ENCODE peak calls at places on chromosomes 3 and 15, in ten cellular contexts. One of them, this sample, is unnamed.

GRCh38 chr15:92268900-92269299 is 124.8 kb upstream of the ST8SIA2 start:
- DNase-seq in activated T-cell treated with anti-CD3 and anti-CD28 coated beads for 24 hours: no peak
- DNase-seq in AG04450: no peak
- DNase-seq in T-helper 1 cell: no peak
- DNase-seq in stimulated activated CD8-positive, alpha-beta memory T cell treated with anti-CD3 and anti-CD28 coated beads, Interleukin-15, amount 100 ng/mL, for 4 hours: no peak
- DNase-seq in activated CD4-positive, alpha-beta T cell treated with anti-CD3 and anti-CD28 coated beads for 4 hours: no peak
- DNase-seq in effector memory CD4-positive, alpha-beta T cell: no peak
- DNase-seq in cardiac fibroblast: no peak
- DNase-seq in left colon: no peak
- DNase-seq in effector CD8-positive, alpha-beta T cell: no peak
- DNase-seq in this sample: no peak

GRCh38 chr15:46059921-46060565 is 425.2 kb downstream of the SQOR start:
- DNase-seq in activated T-cell treated with anti-CD3 and anti-CD28 coated beads for 24 hours: no peak
- DNase-seq in AG04450: no peak
- DNase-seq in T-helper 1 cell: no peak
- DNase-seq in stimulated activated CD8-positive, alpha-beta memory T cell treated with anti-CD3 and anti-CD28 coated beads, Interleukin-15, amount 100 ng/mL, for 4 hours: no peak
- DNase-seq in activated CD4-positive, alpha-beta T cell treated with anti-CD3 and anti-CD28 coated beads for 4 hours: no peak
- DNase-seq in effector memory CD4-positive, alpha-beta T cell: no peak
- DNase-seq in cardiac fibroblast: no peak
- DNase-seq in left colon: no peak
- DNase-seq in effector CD8-positive, alpha-beta T cell: no peak
- DNase-seq in this sample: no peak

GRCh38 chr3:65672876-65673815 is 365.6 kb downstream of the MAGI1 start:
- DNase-seq in activated T-cell treated with anti-CD3 and anti-CD28 coated beads for 24 hours: no peak
- DNase-seq in AG04450: peak; percentile 1
- DNase-seq in T-helper 1 cell: no peak
- DNase-seq in stimulated activated CD8-positive, alpha-beta memory T cell treated with anti-CD3 and anti-CD28 coated beads, Interleukin-15, amount 100 ng/mL, for 4 hours: no peak
- DNase-seq in activated CD4-positive, alpha-beta T cell treated with anti-CD3 and anti-CD28 coated beads for 4 hours: no peak
- DNase-seq in effector memory CD4-positive, alpha-beta T cell: no peak
- DNase-seq in cardiac fibroblast: peak; percentile 60
- DNase-seq in left colon: peak; percentile 25
- DNase-seq in effector CD8-positive, alpha-beta T cell: no peak
- DNase-seq in this sample: no peak

GRCh38 chr15:31080618-31081017 is 20.9 kb downstream of the TRPM1 start:
- DNase-seq in activated T-cell treated with anti-CD3 and anti-CD28 coated beads for 24 hours: peak; percentile 14
- DNase-seq in AG04450: no peak
- DNase-seq in T-helper 1 cell: peak; percentile 8
- DNase-seq in stimulated activated CD8-positive, alpha-beta memory T cell treated with anti-CD3 and anti-CD28 coated beads, Interleukin-15, amount 100 ng/mL, for 4 hours: no peak
- DNase-seq in activated CD4-positive, alpha-beta T cell treated with anti-CD3 and anti-CD28 coated beads for 4 hours: no peak
- DNase-seq in effector memory CD4-positive, alpha-beta T cell: no peak
- DNase-seq in cardiac fibroblast: peak; percentile 70
- DNase-seq in left colon: no peak
- DNase-seq in effector CD8-positive, alpha-beta T cell: peak; percentile 28
- DNase-seq in this sample: no peak

GRCh38 chr3:11245827-11246662 is 26.2 kb upstream of the ATG7 start:
- DNase-seq in activated T-cell treated with anti-CD3 and anti-CD28 coated beads for 24 hours: no peak
- DNase-seq in AG04450: no peak
- DNase-seq in T-helper 1 cell: no peak
- DNase-seq in stimulated activated CD8-positive, alpha-beta memory T cell treated with anti-CD3 and anti-CD28 coated beads, Interleukin-15, amount 100 ng/mL, for 4 hours: no peak
- DNase-seq in activated CD4-positive, alpha-beta T cell treated with anti-CD3 and anti-CD28 coated beads for 4 hours: no peak
- DNase-seq in effector memory CD4-positive, alpha-beta T cell: no peak
- DNase-seq in cardiac fibroblast: no peak
- DNase-seq in left colon: no peak
- DNase-seq in effector CD8-positive, alpha-beta T cell: no peak
- DNase-seq in this sample: no peak

GRCh38 chr15:80779658-80780415 is 667 bp downstream of the CEMIP start:
- DNase-seq in activated T-cell treated with anti-CD3 and anti-CD28 coated beads for 24 hours: no peak
- DNase-seq in AG04450: no peak
- DNase-seq in T-helper 1 cell: no peak
- DNase-seq in stimulated activated CD8-positive, alpha-beta memory T cell treated with anti-CD3 and anti-CD28 coated beads, Interleukin-15, amount 100 ng/mL, for 4 hours: no peak
- DNase-seq in activated CD4-positive, alpha-beta T cell treated with anti-CD3 and anti-CD28 coated beads for 4 hours: no peak
- DNase-seq in effector memory CD4-positive, alpha-beta T cell: no peak
- DNase-seq in cardiac fibroblast: peak; percentile 46
- DNase-seq in left colon: peak; percentile 29
- DNase-seq in effector CD8-positive, alpha-beta T cell: no peak
- DNase-seq in this sample: no peak

GRCh38 chr3:17227472-17227871 is 342.7 kb downstream of the PLCL2 start:
- DNase-seq in activated T-cell treated with anti-CD3 and anti-CD28 coated beads for 24 hours: no peak
- DNase-seq in AG04450: no peak
- DNase-seq in T-helper 1 cell: no peak
- DNase-seq in stimulated activated CD8-positive, alpha-beta memory T cell treated with anti-CD3 and anti-CD28 coated beads, Interleukin-15, amount 100 ng/mL, for 4 hours: no peak
- DNase-seq in activated CD4-positive, alpha-beta T cell treated with anti-CD3 and anti-CD28 coated beads for 4 hours: no peak
- DNase-seq in effector memory CD4-positive, alpha-beta T cell: no peak
- DNase-seq in cardiac fibroblast: no peak
- DNase-seq in left colon: no peak
- DNase-seq in effector CD8-positive, alpha-beta T cell: no peak
- DNase-seq in this sample: no peak

GRCh38 chr3:135155791-135156190 is 360.7 kb downstream of the EPHB1 start:
- DNase-seq in activated T-cell treated with anti-CD3 and anti-CD28 coated beads for 24 hours: no peak
- DNase-seq in AG04450: no peak
- DNase-seq in T-helper 1 cell: no peak
- DNase-seq in stimulated activated CD8-positive, alpha-beta memory T cell treated with anti-CD3 and anti-CD28 coated beads, Interleukin-15, amount 100 ng/mL, for 4 hours: no peak
- DNase-seq in activated CD4-positive, alpha-beta T cell treated with anti-CD3 and anti-CD28 coated beads for 4 hours: no peak
- DNase-seq in effector memory CD4-positive, alpha-beta T cell: no peak
- DNase-seq in cardiac fibroblast: no peak
- DNase-seq in left colon: no peak
- DNase-seq in effector CD8-positive, alpha-beta T cell: no peak
- DNase-seq in this sample: no peak

GRCh38 chr15:58549013-58549779 is 117.4 kb downstream of the LIPC start:
- DNase-seq in activated T-cell treated with anti-CD3 and anti-CD28 coated beads for 24 hours: no peak
- DNase-seq in AG04450: peak; percentile 53
- DNase-seq in T-helper 1 cell: no peak
- DNase-seq in stimulated activated CD8-positive, alpha-beta memory T cell treated with anti-CD3 and anti-CD28 coated beads, Interleukin-15, amount 100 ng/mL, for 4 hours: no peak
- DNase-seq in activated CD4-positive, alpha-beta T cell treated with anti-CD3 and anti-CD28 coated beads for 4 hours: no peak
- DNase-seq in effector memory CD4-positive, alpha-beta T cell: no peak
- DNase-seq in cardiac fibroblast: no peak
- DNase-seq in left colon: no peak
- DNase-seq in effector CD8-positive, alpha-beta T cell: no peak
- DNase-seq in this sample: no peak

GRCh38 chr3:17908399-17909191 is 166.2 kb upstream of the TBC1D5 start:
- DNase-seq in activated T-cell treated with anti-CD3 and anti-CD28 coated beads for 24 hours: no peak
- DNase-seq in AG04450: no peak
- DNase-seq in T-helper 1 cell: no peak
- DNase-seq in stimulated activated CD8-positive, alpha-beta memory T cell treated with anti-CD3 and anti-CD28 coated beads, Interleukin-15, amount 100 ng/mL, for 4 hours: no peak
- DNase-seq in activated CD4-positive, alpha-beta T cell treated with anti-CD3 and anti-CD28 coated beads for 4 hours: no peak
- DNase-seq in effector memory CD4-positive, alpha-beta T cell: no peak
- DNase-seq in cardiac fibroblast: no peak
- DNase-seq in left colon: no peak
- DNase-seq in effector CD8-positive, alpha-beta T cell: no peak
- DNase-seq in this sample: no peak

GRCh38 chr15:29172742-29173725 is 96.6 kb downstream of the NSMCE3 start:
- DNase-seq in activated T-cell treated with anti-CD3 and anti-CD28 coated beads for 24 hours: no peak
- DNase-seq in AG04450: no peak
- DNase-seq in T-helper 1 cell: no peak
- DNase-seq in stimulated activated CD8-positive, alpha-beta memory T cell treated with anti-CD3 and anti-CD28 coated beads, Interleukin-15, amount 100 ng/mL, for 4 hours: no peak
- DNase-seq in activated CD4-positive, alpha-beta T cell treated with anti-CD3 and anti-CD28 coated beads for 4 hours: no peak
- DNase-seq in effector memory CD4-positive, alpha-beta T cell: no peak
- DNase-seq in cardiac fibroblast: no peak
- DNase-seq in left colon: no peak
- DNase-seq in effector CD8-positive, alpha-beta T cell: no peak
- DNase-seq in this sample: no peak

GRCh38 chr15:58282060-58282708 is 144.0 kb downstream of the AQP9 start:
- DNase-seq in activated T-cell treated with anti-CD3 and anti-CD28 coated beads for 24 hours: no peak
- DNase-seq in AG04450: no peak
- DNase-seq in T-helper 1 cell: no peak
- DNase-seq in stimulated activated CD8-positive, alpha-beta memory T cell treated with anti-CD3 and anti-CD28 coated beads, Interleukin-15, amount 100 ng/mL, for 4 hours: no peak
- DNase-seq in activated CD4-positive, alpha-beta T cell treated with anti-CD3 and anti-CD28 coated beads for 4 hours: no peak
- DNase-seq in effector memory CD4-positive, alpha-beta T cell: no peak
- DNase-seq in cardiac fibroblast: no peak
- DNase-seq in left colon: no peak
- DNase-seq in effector CD8-positive, alpha-beta T cell: no peak
- DNase-seq in this sample: no peak

GRCh38 chr15:42495361-42496212 is at the start of gene SNAP23:
- DNase-seq in activated T-cell treated with anti-CD3 and anti-CD28 coated beads for 24 hours: peak; percentile 74
- DNase-seq in AG04450: peak; percentile 91
- DNase-seq in T-helper 1 cell: peak; percentile 81
- DNase-seq in stimulated activated CD8-positive, alpha-beta memory T cell treated with anti-CD3 and anti-CD28 coated beads, Interleukin-15, amount 100 ng/mL, for 4 hours: peak; percentile 61
- DNase-seq in activated CD4-positive, alpha-beta T cell treated with anti-CD3 and anti-CD28 coated beads for 4 hours: peak; percentile 67
- DNase-seq in effector memory CD4-positive, alpha-beta T cell: peak; percentile 64
- DNase-seq in cardiac fibroblast: peak; percentile 97
- DNase-seq in left colon: peak; percentile 96
- DNase-seq in effector CD8-positive, alpha-beta T cell: peak; percentile 77
- DNase-seq in this sample: peak; percentile 98

GRCh38 chr3:63192248-63192647 is 85.9 kb upstream of the SYNPR start:
- DNase-seq in activated T-cell treated with anti-CD3 and anti-CD28 coated beads for 24 hours: no peak
- DNase-seq in AG04450: no peak
- DNase-seq in T-helper 1 cell: no peak
- DNase-seq in stimulated activated CD8-positive, alpha-beta memory T cell treated with anti-CD3 and anti-CD28 coated beads, Interleukin-15, amount 100 ng/mL, for 4 hours: no peak
- DNase-seq in activated CD4-positive, alpha-beta T cell treated with anti-CD3 and anti-CD28 coated beads for 4 hours: no peak
- DNase-seq in effector memory CD4-positive, alpha-beta T cell: no peak
- DNase-seq in cardiac fibroblast: no peak
- DNase-seq in left colon: no peak
- DNase-seq in effector CD8-positive, alpha-beta T cell: no peak
- DNase-seq in this sample: no peak

GRCh38 chr3:49377483-49377882 is 19.3 kb upstream of the GPX1 start:
- DNase-seq in activated T-cell treated with anti-CD3 and anti-CD28 coated beads for 24 hours: peak; percentile 30
- DNase-seq in AG04450: no peak
- DNase-seq in T-helper 1 cell: no peak
- DNase-seq in stimulated activated CD8-positive, alpha-beta memory T cell treated with anti-CD3 and anti-CD28 coated beads, Interleukin-15, amount 100 ng/mL, for 4 hours: peak; percentile 13
- DNase-seq in activated CD4-positive, alpha-beta T cell treated with anti-CD3 and anti-CD28 coated beads for 4 hours: peak; percentile 60
- DNase-seq in effector memory CD4-positive, alpha-beta T cell: peak; percentile 8
- DNase-seq in cardiac fibroblast: peak; percentile 35
- DNase-seq in left colon: no peak
- DNase-seq in effector CD8-positive, alpha-beta T cell: no peak
- DNase-seq in this sample: no peak

GRCh38 chr3:79203144-79203519 is 564.7 kb downstream of the ROBO1 start:
- DNase-seq in activated T-cell treated with anti-CD3 and anti-CD28 coated beads for 24 hours: no peak
- DNase-seq in AG04450: no peak
- DNase-seq in T-helper 1 cell: no peak
- DNase-seq in stimulated activated CD8-positive, alpha-beta memory T cell treated with anti-CD3 and anti-CD28 coated beads, Interleukin-15, amount 100 ng/mL, for 4 hours: no peak
- DNase-seq in activated CD4-positive, alpha-beta T cell treated with anti-CD3 and anti-CD28 coated beads for 4 hours: no peak
- DNase-seq in effector memory CD4-positive, alpha-beta T cell: no peak
- DNase-seq in cardiac fibroblast: no peak
- DNase-seq in left colon: no peak
- DNase-seq in effector CD8-positive, alpha-beta T cell: no peak
- DNase-seq in this sample: no peak

GRCh38 chr3:134651347-134652041 is 672 bp upstream of the KY start:
- DNase-seq in activated T-cell treated with anti-CD3 and anti-CD28 coated beads for 24 hours: no peak
- DNase-seq in AG04450: no peak
- DNase-seq in T-helper 1 cell: no peak
- DNase-seq in stimulated activated CD8-positive, alpha-beta memory T cell treated with anti-CD3 and anti-CD28 coated beads, Interleukin-15, amount 100 ng/mL, for 4 hours: no peak
- DNase-seq in activated CD4-positive, alpha-beta T cell treated with anti-CD3 and anti-CD28 coated beads for 4 hours: no peak
- DNase-seq in effector memory CD4-positive, alpha-beta T cell: no peak
- DNase-seq in cardiac fibroblast: peak; percentile 48
- DNase-seq in left colon: peak; percentile 39
- DNase-seq in effector CD8-positive, alpha-beta T cell: no peak
- DNase-seq in this sample: no peak

GRCh38 chr15:89669941-89670340 is 9.2 kb downstream of the PLIN1 start:
- DNase-seq in activated T-cell treated with anti-CD3 and anti-CD28 coated beads for 24 hours: no peak
- DNase-seq in AG04450: no peak
- DNase-seq in T-helper 1 cell: no peak
- DNase-seq in stimulated activated CD8-positive, alpha-beta memory T cell treated with anti-CD3 and anti-CD28 coated beads, Interleukin-15, amount 100 ng/mL, for 4 hours: no peak
- DNase-seq in activated CD4-positive, alpha-beta T cell treated with anti-CD3 and anti-CD28 coated beads for 4 hours: no peak
- DNase-seq in effector memory CD4-positive, alpha-beta T cell: no peak
- DNase-seq in cardiac fibroblast: no peak
- DNase-seq in left colon: no peak
- DNase-seq in effector CD8-positive, alpha-beta T cell: no peak
- DNase-seq in this sample: no peak

GRCh38 chr3:86774082-86774691 is 216.8 kb downstream of the VGLL3 start:
- DNase-seq in activated T-cell treated with anti-CD3 and anti-CD28 coated beads for 24 hours: no peak
- DNase-seq in AG04450: no peak
- DNase-seq in T-helper 1 cell: no peak
- DNase-seq in stimulated activated CD8-positive, alpha-beta memory T cell treated with anti-CD3 and anti-CD28 coated beads, Interleukin-15, amount 100 ng/mL, for 4 hours: no peak
- DNase-seq in activated CD4-positive, alpha-beta T cell treated with anti-CD3 and anti-CD28 coated beads for 4 hours: no peak
- DNase-seq in effector memory CD4-positive, alpha-beta T cell: no peak
- DNase-seq in cardiac fibroblast: peak; percentile 63
- DNase-seq in left colon: no peak
- DNase-seq in effector CD8-positive, alpha-beta T cell: no peak
- DNase-seq in this sample: no peak